ENCODE peak calls at places on chromosomes 11 and 22, in five cellular contexts. F, X, E, S and L are unnamed samples.

GRCh38 chr11:79744941-79745340 is 304.1 kb upstream of the TENM4 start:
- DNase-seq in F (no peak), X (no peak), E (no peak), S (no peak), L (no peak)

GRCh38 chr11:121508449-121508848 is 55.7 kb upstream of the SORL1-AS1 start:
- DNase-seq in F (peak; percentile 4), X (no peak), E (no peak), S (no peak), L (peak; percentile 32)

GRCh38 chr22:40237788-40238424 is 60.2 kb downstream of the TNRC6B start:
- DNase-seq in F (no peak), X (no peak), E (no peak), S (no peak), L (no peak)

GRCh38 chr22:46312056-46312455 is 15.4 kb downstream of the GTSE1 start:
- DNase-seq in F (no peak), X (no peak), E (no peak), S (no peak), L (no peak)

GRCh38 chr11:48056325-48057183 is 76.2 kb downstream of the PTPRJ start:
- DNase-seq in F (no peak), X (no peak), E (no peak), S (no peak), L (no peak)

GRCh38 chr22:42895541-42895981 is 38.5 kb upstream of the ARFGAP3 start:
- DNase-seq in F (no peak), X (no peak), E (no peak), S (no peak), L (peak; percentile 26)

GRCh38 chr22:17672417-17672991 is 33.9 kb downstream of the BCL2L13 start:
- DNase-seq in F (no peak), X (no peak), E (no peak), S (no peak), L (no peak)

GRCh38 chr11:24592342-24592741 is 95.5 kb downstream of the LUZP2 start:
- DNase-seq in F (no peak), X (no peak), E (no peak), S (no peak), L (no peak)

GRCh38 chr22:44154431-44154942 is 26.2 kb upstream of the PARVG start:
- DNase-seq in F (no peak), X (no peak), E (no peak), S (no peak), L (no peak)

GRCh38 chr22:46110215-46110614 is 40.1 kb upstream of the PPARA start:
- DNase-seq in F (no peak), X (no peak), E (no peak), S (no peak), L (no peak)

GRCh38 chr11:5837695-5838094 is 4.0 kb downstream of the OR52E6 start:
- DNase-seq in F (no peak), X (no peak), E (no peak), S (no peak), L (no peak)

GRCh38 chr22:37318255-37319109 is 36.2 kb downstream of the CYTH4 start:
- DNase-seq in F (no peak), X (no peak), E (no peak), S (no peak), L (no peak)

GRCh38 chr22:23066200-23067022 is 3.9 kb upstream of the GNAZ start:
- DNase-seq in F (no peak), X (peak; percentile 61), E (no peak), S (no peak), L (no peak)

GRCh38 chr22:19821523-19822300 is 33.0 kb downstream of the GNB1L start:
- DNase-seq in F (no peak), X (no peak), E (no peak), S (no peak), L (no peak)

GRCh38 chr11:2156416-2157182 is 4.4 kb downstream of the INS start:
- DNase-seq in F (peak; percentile 93), X (peak; percentile 88), E (no peak), S (no peak), L (no peak)

GRCh38 chr22:36461665-36462474 is 19.6 kb downstream of the TXN2 start:
- DNase-seq in F (no peak), X (no peak), E (no peak), S (no peak), L (no peak)

GRCh38 chr11:24163146-24163545 is 333.7 kb upstream of the LUZP2 start:
- DNase-seq in F (no peak), X (no peak), E (no peak), S (no peak), L (no peak)

GRCh38 chr11:64568041-64568571 is 22.9 kb upstream of the SLC22A12 start:
- DNase-seq in F (no peak), X (no peak), E (no peak), S (no peak), L (no peak)

GRCh38 chr11:47589504-47590025 is 3.1 kb downstream of the FAM180B start:
- DNase-seq in F (no peak), X (no peak), E (no peak), S (no peak), L (no peak)

GRCh38 chr11:117961896-117962295 is 24.3 kb upstream of the IL10RA start:
- DNase-seq in F (no peak), X (no peak), E (no peak), S (no peak), L (no peak)

GRCh38 chr11:119754656-119755350 is 25.8 kb upstream of the NECTIN1 start:
- DNase-seq in F (no peak), X (no peak), E (no peak), S (no peak), L (no peak)

GRCh38 chr11:120342226-120342625 is 6.0 kb downstream of the ARHGEF12 start:
- DNase-seq in F (no peak), X (no peak), E (no peak), S (no peak), L (no peak)

GRCh38 chr11:35115688-35116030 is 23.3 kb upstream of the CD44 start:
- DNase-seq in F (no peak), X (no peak), E (no peak), S (no peak), L (no peak)

GRCh38 chr11:83951521-83951920 is 665.4 kb upstream of the CCDC90B start:
- DNase-seq in F (no peak), X (no peak), E (no peak), S (no peak), L (no peak)